ENCODE peak calls at places on chromosomes 16 and 17, in six cellular contexts. One of them, this sample, is unnamed.

GRCh38 chr16:57577691-57578224 is 35.3 kb downstream of the ADGRG5 start:
- DNase-seq in hepatocyte: no peak
- DNase-seq in cardiac fibroblast: peak
- DNase-seq in pancreas: peak
- DNase-seq in foreskin fibroblast: no peak
- DNase-seq in BJ: no peak
- DNase-seq in this sample: no peak

GRCh38 chr17:17445925-17446665 is 30.7 kb upstream of the MED9 start:
- DNase-seq in hepatocyte: peak
- DNase-seq in cardiac fibroblast: peak
- DNase-seq in pancreas: peak
- DNase-seq in foreskin fibroblast: peak
- DNase-seq in BJ: peak
- DNase-seq in this sample: peak

GRCh38 chr16:14301150-14302030 is 230.3 kb downstream of the MRTFB start:
- DNase-seq in hepatocyte: peak
- DNase-seq in cardiac fibroblast: no peak
- DNase-seq in pancreas: peak
- DNase-seq in foreskin fibroblast: peak
- DNase-seq in BJ: no peak
- DNase-seq in this sample: peak

GRCh38 chr17:27356091-27356705 is 62.3 kb downstream of the WSB1 start:
- DNase-seq in hepatocyte: no peak
- DNase-seq in cardiac fibroblast: no peak
- DNase-seq in pancreas: no peak
- DNase-seq in foreskin fibroblast: no peak
- DNase-seq in BJ: no peak
- DNase-seq in this sample: no peak

GRCh38 chr16:1430759-1431496 is at the start of gene PERCC1:
- DNase-seq in hepatocyte: peak
- DNase-seq in cardiac fibroblast: no peak
- DNase-seq in pancreas: no peak
- DNase-seq in foreskin fibroblast: no peak
- DNase-seq in BJ: no peak
- DNase-seq in this sample: no peak

GRCh38 chr16:2816751-2817495 is at the start of gene PRSS21:
- DNase-seq in hepatocyte: no peak
- DNase-seq in cardiac fibroblast: no peak
- DNase-seq in pancreas: no peak
- DNase-seq in foreskin fibroblast: no peak
- DNase-seq in BJ: no peak
- DNase-seq in this sample: no peak

GRCh38 chr17:57104461-57105175 is 19.6 kb downstream of the AKAP1 start:
- DNase-seq in hepatocyte: no peak
- DNase-seq in cardiac fibroblast: no peak
- DNase-seq in pancreas: no peak
- DNase-seq in foreskin fibroblast: peak
- DNase-seq in BJ: peak
- DNase-seq in this sample: peak

GRCh38 chr17:33802349-33803272 is 452.5 kb upstream of the CCL2 start:
- DNase-seq in hepatocyte: no peak
- DNase-seq in cardiac fibroblast: no peak
- DNase-seq in pancreas: no peak
- DNase-seq in foreskin fibroblast: no peak
- DNase-seq in BJ: no peak
- DNase-seq in this sample: no peak

GRCh38 chr16:78196527-78196926 is 97.1 kb downstream of the WWOX start:
- DNase-seq in hepatocyte: no peak
- DNase-seq in cardiac fibroblast: no peak
- DNase-seq in pancreas: no peak
- DNase-seq in foreskin fibroblast: no peak
- DNase-seq in BJ: no peak
- DNase-seq in this sample: no peak

GRCh38 chr17:9346296-9346926 is 229.2 kb downstream of the STX8 start:
- DNase-seq in hepatocyte: no peak
- DNase-seq in cardiac fibroblast: peak
- DNase-seq in pancreas: no peak
- DNase-seq in foreskin fibroblast: no peak
- DNase-seq in BJ: no peak
- DNase-seq in this sample: peak

GRCh38 chr17:3583456-3583855 is 25.8 kb downstream of the TRPV1 start:
- DNase-seq in hepatocyte: no peak
- DNase-seq in cardiac fibroblast: no peak
- DNase-seq in pancreas: no peak
- DNase-seq in foreskin fibroblast: no peak
- DNase-seq in BJ: no peak
- DNase-seq in this sample: no peak

GRCh38 chr16:84502581-84502980 is 1.9 kb downstream of the MEAK7 start:
- DNase-seq in hepatocyte: peak
- DNase-seq in cardiac fibroblast: no peak
- DNase-seq in pancreas: no peak
- DNase-seq in foreskin fibroblast: peak
- DNase-seq in BJ: no peak
- DNase-seq in this sample: peak

GRCh38 chr16:47644166-47644565 is 183.0 kb downstream of the PHKB start:
- DNase-seq in hepatocyte: no peak
- DNase-seq in cardiac fibroblast: peak
- DNase-seq in pancreas: no peak
- DNase-seq in foreskin fibroblast: peak
- DNase-seq in BJ: peak
- DNase-seq in this sample: peak

GRCh38 chr16:69741951-69742904 is 12.5 kb downstream of the NOB1 start:
- DNase-seq in hepatocyte: peak
- DNase-seq in cardiac fibroblast: peak
- DNase-seq in pancreas: peak
- DNase-seq in foreskin fibroblast: peak
- DNase-seq in BJ: no peak
- DNase-seq in this sample: no peak

GRCh38 chr16:71576971-71577370 is at the start of gene TAT:
- DNase-seq in hepatocyte: no peak
- DNase-seq in cardiac fibroblast: no peak
- DNase-seq in pancreas: no peak
- DNase-seq in foreskin fibroblast: no peak
- DNase-seq in BJ: no peak
- DNase-seq in this sample: no peak

GRCh38 chr17:72030067-72030899 is 90.5 kb upstream of the SOX9 start:
- DNase-seq in hepatocyte: peak
- DNase-seq in cardiac fibroblast: peak
- DNase-seq in pancreas: peak
- DNase-seq in foreskin fibroblast: peak
- DNase-seq in BJ: no peak
- DNase-seq in this sample: peak

GRCh38 chr17:50501054-50501453 is 7.2 kb upstream of the MYCBPAP start:
- DNase-seq in hepatocyte: no peak
- DNase-seq in cardiac fibroblast: peak
- DNase-seq in pancreas: no peak
- DNase-seq in foreskin fibroblast: peak
- DNase-seq in BJ: no peak
- DNase-seq in this sample: no peak

GRCh38 chr17:61318684-61319098 is 81.0 kb upstream of the TBX2 start:
- DNase-seq in hepatocyte: no peak
- DNase-seq in cardiac fibroblast: no peak
- DNase-seq in pancreas: no peak
- DNase-seq in foreskin fibroblast: no peak
- DNase-seq in BJ: no peak
- DNase-seq in this sample: no peak

DNA sequence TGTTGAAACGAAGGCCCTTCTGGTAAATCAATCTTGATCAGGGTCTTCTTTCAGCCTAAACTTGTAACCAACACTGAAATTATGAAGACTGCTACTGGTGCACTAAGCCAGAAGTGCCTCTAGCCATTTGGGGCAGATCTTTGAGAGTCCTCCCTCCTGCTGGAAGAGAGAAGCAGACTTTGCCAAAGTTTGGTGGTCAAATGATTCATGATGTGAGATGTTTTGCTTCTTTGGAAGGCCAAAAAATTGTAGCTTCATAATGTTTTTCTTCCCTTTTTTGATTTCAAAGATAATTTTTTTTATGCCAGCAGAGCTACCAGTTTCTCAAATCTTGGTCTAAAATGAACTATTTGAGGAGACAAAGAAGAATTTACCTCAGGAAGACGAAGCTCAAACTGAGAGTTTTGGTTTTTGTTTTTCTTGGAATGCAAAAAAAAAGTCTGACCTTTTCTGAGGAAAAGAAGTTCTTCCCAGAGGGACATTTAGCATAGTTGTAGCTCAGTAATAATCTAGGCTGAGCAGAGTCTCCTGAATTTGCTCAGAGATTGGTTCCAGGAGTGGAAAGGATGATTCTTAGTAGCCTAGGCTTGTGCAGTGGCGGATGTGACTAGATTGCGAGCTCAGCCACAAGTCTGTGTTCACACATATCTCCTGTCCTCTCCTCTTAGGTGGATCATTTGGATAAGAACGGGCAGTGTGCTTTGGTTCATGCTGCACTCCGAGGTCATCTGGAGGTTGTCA is 50.9 kb downstream of the CYB561 start:
- DNase-seq in hepatocyte: no peak
- DNase-seq in cardiac fibroblast: peak
- DNase-seq in pancreas: no peak
- DNase-seq in foreskin fibroblast: peak
- DNase-seq in BJ: peak
- DNase-seq in this sample: peak
- TF ChIP-seq CTCF in hepatocyte: no peak
- TF ChIP-seq CTCF in cardiac fibroblast: peak
- TF ChIP-seq CTCF in pancreas: no peak
- TF ChIP-seq CTCF in foreskin fibroblast: no peak
- TF ChIP-seq CTCF in BJ: peak
- TF ChIP-seq CTCF in this sample: peak

DNA sequence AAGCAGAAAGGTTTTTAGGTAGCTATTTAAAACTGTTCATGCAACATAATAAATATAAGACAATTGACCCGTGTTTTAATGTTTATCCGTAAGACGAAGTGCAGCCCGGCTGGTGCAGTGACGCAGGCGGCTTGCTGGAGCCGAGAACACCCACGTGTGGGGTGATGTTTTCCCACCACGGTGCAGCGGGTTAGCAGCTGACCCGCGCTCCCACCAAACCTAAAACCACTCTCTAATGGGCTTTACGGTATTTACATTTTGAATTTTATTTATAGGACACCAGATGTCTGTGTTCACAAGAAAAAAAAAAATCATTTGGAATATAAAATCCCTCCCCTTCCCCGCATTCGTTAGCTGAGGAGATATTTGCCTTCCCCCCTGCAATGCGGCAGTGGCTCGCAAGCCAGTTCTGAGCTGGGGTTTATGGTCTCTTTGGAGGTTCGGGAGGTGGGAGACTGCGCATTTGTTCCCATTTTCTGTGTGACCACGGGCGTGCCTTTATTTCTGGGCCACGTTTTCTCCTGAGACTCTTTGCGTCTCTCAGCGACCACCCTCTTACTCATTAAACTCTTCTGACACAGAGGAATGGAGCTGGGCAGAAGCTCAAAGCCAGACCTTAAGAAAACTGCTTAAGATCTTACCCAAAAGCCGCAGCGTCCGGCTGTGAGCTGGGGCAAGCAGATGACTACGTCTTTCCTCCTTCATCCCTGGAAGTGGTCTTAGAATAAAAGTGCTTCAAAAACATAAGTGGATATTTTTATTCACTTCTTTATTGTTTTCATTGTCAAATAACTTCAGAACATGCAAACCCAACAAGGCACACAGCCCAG is 301.1 kb downstream of the IRF8 start:
- DNase-seq in hepatocyte: peak
- DNase-seq in cardiac fibroblast: no peak
- DNase-seq in pancreas: no peak
- DNase-seq in foreskin fibroblast: no peak
- DNase-seq in BJ: no peak
- DNase-seq in this sample: no peak
- H3K4me3 ChIP-seq in hepatocyte: no peak
- H3K4me3 ChIP-seq in cardiac fibroblast: no peak
- H3K4me3 ChIP-seq in pancreas: no peak
- H3K4me3 ChIP-seq in foreskin fibroblast: no peak
- H3K4me3 ChIP-seq in BJ: no peak
- H3K4me3 ChIP-seq in this sample: no peak

GRCh38 chr16:52976539-52977167 is 76.0 kb downstream of the CHD9NB start:
- DNase-seq in hepatocyte: peak
- DNase-seq in cardiac fibroblast: peak
- DNase-seq in pancreas: no peak
- DNase-seq in foreskin fibroblast: peak
- DNase-seq in BJ: no peak
- DNase-seq in this sample: peak
- TF ChIP-seq CTCF in hepatocyte: peak
- TF ChIP-seq CTCF in cardiac fibroblast: peak
- TF ChIP-seq CTCF in pancreas: no peak
- TF ChIP-seq CTCF in foreskin fibroblast: peak
- TF ChIP-seq CTCF in BJ: peak
- TF ChIP-seq CTCF in this sample: peak

DNA sequence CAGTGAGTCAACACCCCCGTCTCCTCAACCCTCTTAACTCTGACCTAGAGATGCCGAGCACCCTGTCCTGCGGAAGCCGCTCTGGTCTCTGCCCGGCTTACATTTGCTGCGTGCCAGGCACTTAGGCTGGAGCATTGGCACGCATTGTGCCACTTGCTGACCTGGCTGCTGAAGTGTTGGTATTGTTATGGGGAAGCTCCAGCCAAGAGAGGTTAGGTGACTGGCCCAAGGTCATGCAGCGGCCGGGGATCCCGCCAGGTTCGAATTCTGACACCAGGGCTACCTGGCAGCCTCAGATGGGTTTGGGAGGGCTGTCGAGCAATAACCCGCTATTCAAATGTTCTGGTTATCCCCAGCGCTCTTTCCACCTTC is 5.0 kb upstream of the HSD17B1 start:
- DNase-seq in hepatocyte: no peak
- DNase-seq in cardiac fibroblast: no peak
- DNase-seq in pancreas: no peak
- DNase-seq in foreskin fibroblast: no peak
- DNase-seq in BJ: no peak
- DNase-seq in this sample: no peak
- H3K4me3 ChIP-seq in hepatocyte: no peak
- H3K4me3 ChIP-seq in cardiac fibroblast: no peak
- H3K4me3 ChIP-seq in pancreas: peak
- H3K4me3 ChIP-seq in foreskin fibroblast: no peak
- H3K4me3 ChIP-seq in BJ: no peak
- H3K4me3 ChIP-seq in this sample: no peak

GRCh38 chr16:11004351-11004750 is 60.0 kb downstream of the CLEC16A start:
- DNase-seq in hepatocyte: no peak
- DNase-seq in cardiac fibroblast: peak
- DNase-seq in pancreas: no peak
- DNase-seq in foreskin fibroblast: no peak
- DNase-seq in BJ: no peak
- DNase-seq in this sample: peak
- TF ChIP-seq CTCF in hepatocyte: no peak
- TF ChIP-seq CTCF in cardiac fibroblast: no peak
- TF ChIP-seq CTCF in pancreas: no peak
- TF ChIP-seq CTCF in foreskin fibroblast: no peak
- TF ChIP-seq CTCF in BJ: no peak
- TF ChIP-seq CTCF in this sample: no peak

DNA sequence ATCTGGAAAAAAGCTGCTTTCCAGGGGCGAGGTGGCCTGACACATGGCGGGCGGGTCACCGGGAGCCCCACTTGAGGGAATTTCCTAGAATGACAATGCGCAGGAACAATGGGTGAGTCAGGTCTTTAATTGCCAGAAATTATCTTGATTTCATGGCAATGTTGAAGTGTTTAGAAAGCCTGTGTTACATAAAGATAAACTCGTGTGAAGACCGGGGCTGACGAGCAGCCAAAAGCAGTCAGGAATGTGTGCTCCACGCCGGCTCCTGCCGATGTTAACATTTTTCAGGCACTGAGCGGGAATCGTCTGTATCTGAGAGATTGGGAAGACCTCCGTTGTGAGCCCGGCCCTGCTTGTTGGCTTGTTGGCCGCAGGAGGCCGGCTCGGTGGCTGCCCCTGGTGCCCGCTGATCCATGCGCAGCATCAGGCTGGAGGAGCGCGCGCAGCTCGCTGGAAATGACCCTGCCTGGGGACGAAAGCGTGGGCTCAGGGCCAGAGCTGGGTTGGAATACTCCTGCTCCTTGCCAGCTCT is 353.1 kb downstream of the FOXL1 start:
- DNase-seq in hepatocyte: peak
- DNase-seq in cardiac fibroblast: peak
- DNase-seq in pancreas: no peak
- DNase-seq in foreskin fibroblast: peak
- DNase-seq in BJ: peak
- DNase-seq in this sample: peak
- H3K4me3 ChIP-seq in hepatocyte: no peak
- H3K4me3 ChIP-seq in cardiac fibroblast: no peak
- H3K4me3 ChIP-seq in pancreas: no peak
- H3K4me3 ChIP-seq in foreskin fibroblast: no peak
- H3K4me3 ChIP-seq in BJ: no peak
- H3K4me3 ChIP-seq in this sample: no peak

This sample was measured in AG10803.